ENCODE peak calls at places on chromosomes 6 and 20, in seven cellular contexts. E is brain microvascular endothelial cell; C is tibial nerve; R is lower lobe of right lung; A is OCI-LY7; Y is HepG2; T is CD8-positive, alpha-beta T cell. L is an unnamed sample.

GRCh38 chr20:53678990-53679596 is 85.5 kb upstream of the ZNF217 start:
- DNase-seq in E (no peak), C (no peak), R (no peak), A (no peak), Y (peak), T (no peak), L (no peak)

GRCh38 chr20:10939297-10939949 is 265.6 kb upstream of the JAG1 start:
- DNase-seq in E (peak), C (no peak), R (no peak), A (no peak), Y (no peak), T (no peak), L (no peak)

GRCh38 chr20:42688576-42688975 is 501.1 kb downstream of the PTPRT start:
- DNase-seq in E (no peak), C (no peak), R (no peak), A (no peak), Y (no peak), T (no peak), L (no peak)

GRCh38 chr6:73451166-73452106 is 661 bp downstream of the CGAS start:
- DNase-seq in E (peak), C (no peak), R (peak), A (peak), Y (no peak), T (peak), L (peak)

GRCh38 chr20:53195882-53196610 is 223.9 kb downstream of the TSHZ2 start:
- DNase-seq in E (no peak), C (no peak), R (no peak), A (peak), Y (no peak), T (no peak), L (no peak)

GRCh38 chr6:139500977-139501376 is 126.5 kb upstream of the CITED2 start:
- DNase-seq in E (no peak), C (no peak), R (no peak), A (no peak), Y (no peak), T (no peak), L (no peak)

GRCh38 chr6:84137051-84137375 is 90.4 kb downstream of the CEP162 start:
- DNase-seq in E (peak), C (no peak), R (no peak), A (no peak), Y (no peak), T (no peak), L (no peak)

GRCh38 chr6:11214438-11214837 is 18.0 kb downstream of the NEDD9 start:
- DNase-seq in E (no peak), C (no peak), R (no peak), A (no peak), Y (no peak), T (no peak), L (no peak)

GRCh38 chr20:64159286-64159680 is 5.0 kb upstream of the MYT1 start:
- DNase-seq in E (no peak), C (no peak), R (peak), A (no peak), Y (no peak), T (no peak), L (no peak)

GRCh38 chr20:17611290-17611539 is 41.3 kb downstream of the DSTN start:
- DNase-seq in E (no peak), C (no peak), R (no peak), A (no peak), Y (no peak), T (no peak), L (no peak)

GRCh38 chr6:33428219-33428890 is 8.5 kb downstream of the SYNGAP1 start:
- DNase-seq in E (peak), C (no peak), R (peak), A (peak), Y (peak), T (peak), L (no peak)

GRCh38 chr6:138310294-138310693 is 67.4 kb upstream of the SMIM28 start:
- DNase-seq in E (no peak), C (no peak), R (no peak), A (no peak), Y (no peak), T (no peak), L (no peak)

GRCh38 chr6:168871535-168872106 is 382.0 kb downstream of the THBS2 start:
- DNase-seq in E (no peak), C (no peak), R (no peak), A (no peak), Y (no peak), T (no peak), L (no peak)

GRCh38 chr20:14303106-14303505 is 34.3 kb downstream of the FLRT3 start:
- DNase-seq in E (no peak), C (no peak), R (no peak), A (no peak), Y (no peak), T (no peak), L (no peak)

GRCh38 chr6:16206595-16207037 is 31.8 kb upstream of the GMPR start:
- DNase-seq in E (peak), C (peak), R (no peak), A (peak), Y (peak), T (peak), L (no peak)

GRCh38 chr6:169528755-169529154 is 173.1 kb downstream of the WDR27 start:
- DNase-seq in E (no peak), C (no peak), R (no peak), A (no peak), Y (no peak), T (no peak), L (no peak)

GRCh38 chr6:161318456-161318855 is 44.6 kb upstream of the AGPAT4 start:
- DNase-seq in E (no peak), C (no peak), R (no peak), A (no peak), Y (peak), T (no peak), L (no peak)

GRCh38 chr20:9912290-9912689 is 73.4 kb upstream of the PAK5 start:
- DNase-seq in E (no peak), C (no peak), R (no peak), A (no peak), Y (no peak), T (no peak), L (no peak)

GRCh38 chr20:47970282-47970903 is 185.1 kb upstream of the SULF2 start:
- DNase-seq in E (no peak), C (no peak), R (no peak), A (peak), Y (peak), T (no peak), L (no peak)

GRCh38 chr20:58433759-58434158 is 44.7 kb downstream of the VAPB start:
- DNase-seq in E (peak), C (no peak), R (no peak), A (no peak), Y (no peak), T (no peak), L (no peak)

GRCh38 chr20:2794866-2795447 is 5.5 kb downstream of the CPXM1 start:
- DNase-seq in E (no peak), C (no peak), R (no peak), A (no peak), Y (no peak), T (no peak), L (no peak)

GRCh38 chr6:130033999-130034814 is 15.8 kb downstream of the L3MBTL3 start:
- DNase-seq in E (peak), C (no peak), R (no peak), A (no peak), Y (no peak), T (no peak), L (no peak)

GRCh38 chr6:149545258-149545753 is 537 bp downstream of the PPIL4 start:
- DNase-seq in E (peak), C (no peak), R (peak), A (peak), Y (peak), T (peak), L (peak)

GRCh38 chr6:3798211-3798909 is 46.8 kb upstream of the PXDC1 start:
- DNase-seq in E (no peak), C (no peak), R (no peak), A (no peak), Y (no peak), T (no peak), L (no peak)

GRCh38 chr6:153831350-153832078 is 207.5 kb upstream of the OPRM1 start:
- DNase-seq in E (no peak), C (no peak), R (no peak), A (no peak), Y (no peak), T (no peak), L (no peak)

GRCh38 chr6:119484598-119484997 is 135.0 kb upstream of the MAN1A1 start:
- DNase-seq in E (peak), C (no peak), R (no peak), A (no peak), Y (no peak), T (no peak), L (no peak)

GRCh38 chr6:38143191-38144154 is 323.9 kb downstream of the ZFAND3 start:
- DNase-seq in E (no peak), C (no peak), R (no peak), A (no peak), Y (no peak), T (no peak), L (no peak)

DNA sequence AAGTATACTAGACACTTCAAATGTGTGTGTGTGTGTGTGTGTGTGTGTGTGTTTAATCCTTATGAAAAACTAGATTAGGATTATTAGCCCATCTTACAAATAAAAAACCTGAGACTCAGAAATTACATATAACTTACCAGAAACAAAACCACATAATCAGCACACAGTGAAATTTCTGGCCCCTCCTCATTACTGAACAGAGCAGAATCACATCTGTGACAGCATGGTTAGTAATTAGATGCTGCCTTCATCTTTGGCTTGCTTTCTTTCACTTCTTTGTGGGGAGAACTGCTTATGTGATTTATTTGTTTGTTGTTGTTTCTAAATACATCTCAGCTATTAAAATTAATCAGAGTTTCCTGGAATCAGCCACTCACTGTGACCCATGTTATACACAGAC is 267.1 kb downstream of the TENT5A start:
- DNase-seq in E (no peak), C (no peak), R (no peak), A (no peak), Y (no peak), T (no peak), L (no peak)
- H3K4me3 ChIP-seq in E (no peak), C (no peak), R (no peak), A (no peak), Y (no peak), T (no peak), L (no peak)

DNA sequence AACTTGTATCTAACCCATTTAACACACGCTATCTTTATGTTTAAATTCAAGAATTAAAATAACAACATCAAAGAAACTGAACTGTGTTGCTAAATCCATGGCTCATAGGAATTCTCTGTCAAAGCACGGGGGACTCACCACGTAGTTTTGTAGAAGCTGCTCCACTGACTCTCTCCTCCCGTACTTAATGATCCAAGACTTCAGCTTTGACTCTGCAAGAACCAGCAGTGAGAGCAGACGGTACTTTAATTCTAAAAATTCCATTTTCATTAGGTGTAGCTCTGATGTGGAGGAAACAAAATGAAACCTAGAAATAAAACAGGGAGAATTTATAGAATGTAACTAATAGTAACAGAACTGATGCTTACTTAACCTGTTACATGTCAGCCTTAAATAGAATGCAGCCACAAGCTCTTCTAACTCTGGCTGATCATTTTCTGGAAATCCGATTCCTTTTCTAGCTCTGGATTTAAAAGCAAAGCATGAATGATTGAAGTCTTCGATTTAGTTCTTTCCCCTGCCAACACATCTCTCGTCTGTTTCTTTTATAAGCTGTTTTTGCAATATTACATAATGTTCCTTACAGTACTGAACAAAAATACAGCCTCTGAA is 165.6 kb downstream of the SYNE1 start:
- DNase-seq in E (no peak), C (no peak), R (no peak), A (no peak), Y (no peak), T (no peak), L (no peak)
- H3K27ac ChIP-seq in E (no peak), C (no peak), R (no peak), A (no peak), Y (no peak), T (no peak), L (no peak)

DNA sequence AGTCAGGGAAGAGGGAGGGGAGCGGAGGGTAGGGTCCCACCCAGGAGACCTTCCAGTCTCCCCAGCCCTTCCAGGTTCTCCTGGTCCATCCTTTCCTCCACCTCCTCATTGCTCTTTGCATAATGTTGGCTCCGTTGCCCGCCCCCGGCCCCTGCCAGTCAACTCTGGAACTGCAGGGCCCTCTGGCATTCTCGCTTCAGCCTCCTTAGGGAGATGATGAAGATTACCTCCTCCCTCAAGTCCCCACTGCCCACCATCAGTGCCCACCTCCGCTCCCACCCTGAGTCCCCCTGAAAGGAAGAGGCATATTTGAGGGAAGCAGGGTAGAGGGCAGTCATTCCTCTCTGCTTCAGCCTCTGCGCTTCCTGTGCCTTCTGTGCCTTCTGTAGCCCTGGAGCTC is 8.5 kb downstream of the TMEM63B start:
- DNase-seq in E (no peak), C (no peak), R (no peak), A (no peak), Y (no peak), T (no peak), L (no peak)
- TF ChIP-seq CTCF in E (peak), C (no peak), R (no peak), A (no peak), Y (no peak), T (no peak), L (no peak)

GRCh38 chr6:125222531-125223455 is 69.2 kb downstream of the TPD52L1 start:
- DNase-seq in E (no peak), C (no peak), R (no peak), A (no peak), Y (no peak), T (no peak), L (no peak)

GRCh38 chr6:125220712-125221111 is 67.1 kb downstream of the TPD52L1 start:
- DNase-seq in E (no peak), C (peak), R (no peak), A (no peak), Y (no peak), T (no peak), L (peak)

GRCh38 chr6:125217369-125217768 is 63.8 kb downstream of the TPD52L1 start:
- DNase-seq in E (no peak), C (no peak), R (no peak), A (no peak), Y (no peak), T (no peak), L (no peak)

GRCh38 chr6:125216015-125216414 is 62.4 kb downstream of the TPD52L1 start:
- DNase-seq in E (no peak), C (no peak), R (no peak), A (no peak), Y (no peak), T (no peak), L (no peak)

GRCh38 chr6:125219451-125219942 is 65.9 kb downstream of the TPD52L1 start:
- DNase-seq in E (no peak), C (no peak), R (no peak), A (no peak), Y (no peak), T (no peak), L (no peak)
- H3K4me3 ChIP-seq in E (no peak), C (no peak), R (no peak), A (no peak), Y (no peak), T (no peak), L (no peak)

DNA sequence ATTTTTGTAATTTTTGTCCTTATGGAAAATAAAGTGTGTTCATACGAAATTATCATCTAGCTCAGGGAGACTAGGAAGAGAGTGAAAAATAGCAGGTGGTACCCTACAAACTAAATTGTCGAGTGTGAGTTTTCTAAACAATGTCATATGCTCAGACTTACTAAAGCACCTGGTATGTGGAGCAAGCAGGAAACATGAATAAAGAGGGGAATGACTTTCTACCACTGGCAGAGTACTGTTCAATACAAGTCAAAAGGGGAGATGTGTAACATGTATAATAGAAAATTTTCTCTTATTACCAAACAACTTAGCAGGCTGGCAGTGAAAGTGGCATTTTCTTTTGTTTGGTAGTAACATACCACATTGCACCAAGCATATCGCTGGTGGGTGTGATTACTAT is 36.1 kb downstream of the CTNNBL1 start:
- DNase-seq in E (no peak), C (no peak), R (no peak), A (no peak), Y (no peak), T (no peak), L (no peak)
- H3K27ac ChIP-seq in E (no peak), C (no peak), R (no peak), A (no peak), Y (no peak), T (no peak), L (peak)

DNA sequence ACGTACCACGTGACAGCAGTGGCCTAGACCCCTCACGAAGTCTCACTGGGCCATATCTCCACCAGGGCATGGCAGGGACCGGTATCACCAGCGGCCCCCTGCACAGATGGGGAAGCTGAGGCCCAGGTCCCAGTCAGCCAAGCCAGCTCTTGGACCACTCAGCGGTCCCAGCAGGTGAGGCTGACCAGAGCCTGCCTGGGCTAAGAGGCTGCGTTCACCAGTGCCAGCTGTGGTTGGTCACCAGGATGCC is 2.6 kb upstream of the MRGBP start:
- DNase-seq in E (no peak), C (no peak), R (no peak), A (no peak), Y (no peak), T (no peak), L (no peak)
- TF ChIP-seq CTCF in E (no peak), C (no peak), R (no peak), A (no peak), Y (no peak), T (no peak), L (no peak)

L was measured in psoas muscle.